ENCODE peak calls at places on chromosome 2, in four cellular contexts. A is A549, V is WTC11, T is HepG2. X is an unnamed sample.

GRCh38 chr2:15112216-15112615 is 448.9 kb downstream of the NBAS start:
- DNase-seq in A (peak), V (no peak), T (no peak), X (no peak)

GRCh38 chr2:241559489-241560180 is 1.1 kb downstream of the BOK start:
- DNase-seq in A (peak), V (no peak), T (peak), X (peak)

GRCh38 chr2:16321872-16322271 is 343.8 kb downstream of the CYRIA start:
- DNase-seq in A (no peak), V (no peak), T (no peak), X (no peak)

GRCh38 chr2:167438206-167438605 is 549.9 kb downstream of the XIRP2 start:
- DNase-seq in A (no peak), V (no peak), T (peak), X (no peak)

GRCh38 chr2:205054789-205055188 is 509.5 kb downstream of the PARD3B start:
- DNase-seq in A (no peak), V (no peak), T (no peak), X (no peak)

GRCh38 chr2:24617431-24617830 is 126.4 kb downstream of the NCOA1 start:
- DNase-seq in A (no peak), V (no peak), T (no peak), X (no peak)

GRCh38 chr2:109212836-109213563 is 84.0 kb downstream of the SH3RF3 start:
- DNase-seq in A (no peak), V (no peak), T (no peak), X (no peak)

GRCh38 chr2:25561136-25561850 is 112.1 kb downstream of the DTNB start:
- DNase-seq in A (no peak), V (no peak), T (no peak), X (no peak)

GRCh38 chr2:179340678-179341077 is 76.0 kb upstream of the SESTD1 start:
- DNase-seq in A (peak), V (no peak), T (peak), X (no peak)

GRCh38 chr2:134218928-134219707 is 34.8 kb upstream of the MGAT5 start:
- DNase-seq in A (no peak), V (no peak), T (no peak), X (peak)

GRCh38 chr2:64035067-64035942 is 16.1 kb upstream of the VPS54 start:
- DNase-seq in A (no peak), V (no peak), T (no peak), X (no peak)

GRCh38 chr2:160269803-160270570 is 69.9 kb upstream of the ITGB6 start:
- DNase-seq in A (peak), V (peak), T (peak), X (peak)

GRCh38 chr2:41966431-41966893 is 81.4 kb upstream of the PKDCC start:
- DNase-seq in A (peak), V (no peak), T (peak), X (no peak)

GRCh38 chr2:3625186-3625585 is 30.3 kb downstream of the COLEC11 start:
- DNase-seq in A (no peak), V (no peak), T (no peak), X (no peak)

GRCh38 chr2:160238392-160238791 is 38.3 kb upstream of the ITGB6 start:
- DNase-seq in A (no peak), V (no peak), T (no peak), X (no peak)

GRCh38 chr2:196696423-196697073 is 57.0 kb downstream of the CCDC150 start:
- DNase-seq in A (peak), V (no peak), T (peak), X (peak)

GRCh38 chr2:1925516-1925915 is 181.2 kb upstream of the PXDN start:
- DNase-seq in A (no peak), V (no peak), T (no peak), X (no peak)

GRCh38 chr2:128421861-128422311 is 103.2 kb upstream of the HS6ST1 start:
- DNase-seq in A (no peak), V (no peak), T (no peak), X (no peak)

GRCh38 chr2:53994735-53995538 is 24.1 kb upstream of the PSME4 start:
- DNase-seq in A (no peak), V (no peak), T (no peak), X (no peak)

GRCh38 chr2:60438136-60438535 is 115.3 kb downstream of the BCL11A start:
- DNase-seq in A (no peak), V (no peak), T (no peak), X (no peak)

GRCh38 chr2:189566046-189566445 is 14.5 kb downstream of the SLC40A1 start:
- DNase-seq in A (no peak), V (no peak), T (no peak), X (no peak)

GRCh38 chr2:237729681-237730475 is 68.7 kb upstream of the RBM44 start:
- DNase-seq in A (no peak), V (no peak), T (no peak), X (no peak)

GRCh38 chr2:161152302-161152701 is 7.9 kb upstream of the TANK start:
- DNase-seq in A (no peak), V (no peak), T (no peak), X (no peak)

GRCh38 chr2:172431428-172431827 is 4.0 kb downstream of the ITGA6 start:
- DNase-seq in A (no peak), V (no peak), T (no peak), X (no peak)

GRCh38 chr2:101630224-101630949 is 67.1 kb upstream of the MAP4K4 start:
- DNase-seq in A (peak), V (no peak), T (peak), X (no peak)

GRCh38 chr2:102735431-102736130 is 26.2 kb upstream of the TMEM182 start:
- DNase-seq in A (no peak), V (no peak), T (peak), X (peak)

GRCh38 chr2:85011098-85011497 is 40.1 kb downstream of the KCMF1 start:
- DNase-seq in A (no peak), V (no peak), T (no peak), X (no peak)

DNA sequence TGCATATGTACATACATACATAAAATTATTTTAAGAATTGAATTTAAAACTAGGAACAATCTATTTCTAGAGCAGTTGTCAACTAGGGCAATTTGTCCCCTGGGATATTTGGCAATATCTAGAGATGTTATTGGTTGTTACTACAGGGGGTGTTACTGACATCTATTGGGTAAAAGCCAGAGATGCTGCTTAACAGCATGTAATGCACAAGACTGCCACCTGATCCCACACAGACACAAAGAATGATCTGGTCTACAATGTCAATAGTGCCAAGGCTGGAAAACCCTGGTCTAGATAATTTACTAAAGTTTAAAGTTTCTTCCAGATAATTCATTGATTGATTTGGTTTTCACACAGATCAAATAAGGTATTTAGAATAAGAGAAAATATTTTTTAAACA is 185.3 kb downstream of the NYAP2 start:
- DNase-seq in A (peak), V (no peak), T (no peak), X (peak)
- TF ChIP-seq ESRRA in A (no peak), V (no peak), T (no peak), X (no peak)

GRCh38 chr2:188145885-188146284 is 145.8 kb upstream of the GULP1 start:
- DNase-seq in A (no peak), V (no peak), T (no peak), X (no peak)
- TF ChIP-seq ESRRA in A (no peak), V (no peak), T (no peak), X (no peak)

GRCh38 chr2:174059875-174060226 is 94.7 kb upstream of the SP3 start:
- DNase-seq in A (no peak), V (no peak), T (no peak), X (no peak)
- TF ChIP-seq ESRRA in A (no peak), V (no peak), T (no peak), X (no peak)

DNA sequence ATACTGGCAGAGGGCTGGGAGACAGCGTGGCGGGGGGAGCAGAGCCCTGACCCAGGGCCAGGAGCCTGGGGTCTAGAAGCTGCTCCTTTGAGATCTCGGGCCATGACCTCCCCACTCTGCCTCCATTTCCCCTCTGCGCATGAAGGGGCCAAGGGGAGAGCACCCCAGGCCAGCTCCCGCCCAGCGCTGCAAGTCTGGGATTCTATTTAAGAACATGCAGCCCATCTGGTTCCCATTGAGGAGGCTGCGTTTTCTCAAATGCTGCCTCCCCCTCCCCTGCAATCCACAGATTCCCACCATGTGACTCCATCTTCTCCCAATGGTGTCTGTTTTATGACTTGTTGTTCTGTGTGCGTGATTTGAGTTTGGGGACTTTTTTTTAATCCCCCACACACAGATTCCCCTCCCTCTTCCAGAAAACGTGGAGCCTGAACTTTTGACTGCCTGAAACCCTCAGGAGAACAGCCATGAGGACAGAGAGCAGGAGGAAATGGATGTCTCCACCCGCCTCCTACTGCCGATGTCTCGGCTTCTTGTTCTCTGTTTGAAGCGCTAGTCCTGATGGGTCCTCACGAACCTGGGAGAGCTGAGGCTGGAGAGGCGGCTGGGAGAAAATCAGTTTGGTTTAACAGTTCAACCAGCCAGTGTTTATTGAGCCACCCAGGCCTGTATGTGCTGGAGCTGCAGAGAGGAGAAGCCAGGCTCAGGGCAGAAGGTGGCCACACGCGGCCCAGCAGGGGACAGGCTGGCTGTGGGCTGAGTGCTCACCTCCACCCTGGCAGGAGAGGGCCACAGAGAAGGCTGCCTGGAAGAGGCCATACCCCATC is 202.3 kb downstream of the CYP26B1 start:
- DNase-seq in A (no peak), V (no peak), T (no peak), X (no peak)
- TF ChIP-seq ESRRA in A (no peak), V (no peak), T (no peak), X (no peak)